ENCODE peak calls at places on chromosomes 11 and 22, in nine cellular contexts. P is left ventricle myocardium inferior, E is dorsolateral prefrontal cortex, T is GM12865, D is lower leg skin, U is OCI-LY7, X is fibroblast of the aortic adventitia, G is heart right ventricle, O is hepatocyte. R is an unnamed sample.
A peak's percentile ranks its signal among the peaks of the same experiment; 100 is the strongest.

GRCh38 chr11:36383200-36383599 is 87.1 kb downstream of the PRR5L start:
- DNase-seq in E (no peak), D (no peak), U (no peak), G (no peak), X (no peak), P (no peak), T (no peak), O (no peak), R (no peak)

GRCh38 chr11:118462178-118462577 is 25.9 kb downstream of the KMT2A start:
- DNase-seq in T (no peak), G (no peak), O (no peak), E (no peak), P (no peak), U (no peak), D (no peak), X (no peak), R (no peak)

GRCh38 chr11:12150831-12151382 is 40.5 kb downstream of the MICAL2 start:
- DNase-seq in U (no peak), E (no peak), X (peak; percentile 38), T (no peak), O (peak; percentile 53), G (no peak), P (no peak), D (no peak), R (peak; percentile 46)

GRCh38 chr11:67400251-67400941 is 1.3 kb downstream of the PPP1CA start:
- DNase-seq in D (no peak), E (no peak), P (no peak), O (no peak), G (no peak), T (no peak), U (no peak), X (peak; percentile 45), R (no peak)

GRCh38 chr11:114367244-114367957 is 32.9 kb downstream of the C11orf71 start:
- DNase-seq in T (no peak), G (no peak), U (no peak), D (no peak), E (no peak), P (no peak), O (no peak), X (no peak), R (peak; percentile 32)

GRCh38 chr11:74018331-74019005 is 9.6 kb upstream of the UCP3 start:
- DNase-seq in D (peak; percentile 83), E (peak; percentile 55), P (peak; percentile 93), U (no peak), G (peak; percentile 93), T (no peak), O (peak; percentile 84), X (peak; percentile 91), R (peak; percentile 98)

GRCh38 chr11:9169595-9170295 is 78.3 kb upstream of the SCUBE2 start:
- DNase-seq in T (peak; percentile 11), D (no peak), U (no peak), P (no peak), O (no peak), X (no peak), G (no peak), E (no peak), R (no peak)

GRCh38 chr22:33438273-33438672 is 380.1 kb upstream of the SYN3 start:
- DNase-seq in U (no peak), D (no peak), X (peak; percentile 89), E (peak; percentile 50), T (peak; percentile 27), P (no peak), G (no peak), O (peak; percentile 32), R (peak; percentile 94)

GRCh38 chr11:44849922-44850321 is 100.8 kb downstream of the TP53I11 start:
- DNase-seq in E (no peak), U (no peak), T (no peak), X (no peak), P (no peak), D (no peak), O (no peak), G (peak; percentile 35), R (no peak)

GRCh38 chr11:21037836-21038235 is 368.4 kb downstream of the NELL1 start:
- DNase-seq in D (no peak), E (no peak), T (no peak), U (no peak), X (no peak), G (no peak), P (no peak), O (no peak), R (no peak)

GRCh38 chr11:33043221-33043833 is 4.0 kb downstream of the TCP11L1 start:
- DNase-seq in G (no peak), D (no peak), O (no peak), P (no peak), X (no peak), U (no peak), T (no peak), E (no peak), R (no peak)

GRCh38 chr11:15396778-15397177 is 282.1 kb downstream of the INSC start:
- DNase-seq in P (no peak), G (no peak), T (no peak), X (no peak), U (no peak), E (no peak), O (no peak), D (no peak), R (no peak)

GRCh38 chr11:69494851-69495250 is 13.4 kb downstream of the LINC01488 start:
- DNase-seq in U (no peak), P (peak; percentile 11), X (no peak), O (no peak), D (no peak), G (no peak), T (no peak), E (no peak), R (no peak)

GRCh38 chr11:1105183-1105565 is 30.5 kb downstream of the MUC2 start:
- DNase-seq in X (no peak), D (no peak), T (no peak), U (no peak), O (no peak), P (no peak), E (no peak), G (no peak), R (no peak)

GRCh38 chr11:133982901-133983300 is 26.1 kb upstream of the IGSF9B start:
- DNase-seq in D (no peak), T (no peak), G (no peak), U (no peak), O (no peak), E (no peak), P (no peak), X (no peak), R (no peak)

GRCh38 chr11:46663277-46663940 is 37.0 kb downstream of the ARHGAP1 start:
- DNase-seq in E (no peak), G (no peak), O (no peak), X (peak; percentile 30), U (no peak), T (no peak), D (no peak), P (no peak), R (no peak)

DNA sequence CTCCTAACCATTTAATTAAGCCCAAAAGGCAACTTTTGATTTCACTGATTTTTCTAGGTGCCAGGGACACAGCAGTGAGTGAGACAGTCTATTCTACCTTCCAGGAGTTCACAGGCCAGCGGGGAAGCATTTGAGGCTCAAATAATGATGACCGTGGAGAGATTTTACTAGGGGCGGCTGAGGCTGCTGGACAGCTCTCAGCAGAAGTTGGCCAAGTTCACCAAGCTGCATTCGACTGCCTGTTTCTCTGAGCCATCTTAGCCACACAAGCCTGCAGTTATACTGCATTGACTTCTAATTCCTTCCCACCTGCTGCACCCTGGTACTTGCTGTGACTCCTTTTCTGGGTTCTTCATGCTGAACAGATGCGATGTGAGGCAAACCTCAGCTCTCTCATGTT is 168.9 kb upstream of the TBCEL start:
- DNase-seq in D (no peak), T (no peak), U (no peak), P (no peak), O (no peak), X (peak; percentile 6), G (no peak), E (no peak), R (no peak)
- TF ChIP-seq CTCF in D (no peak), T (no peak), U (no peak), P (no peak), O (no peak), X (no peak), G (no peak), E (no peak), R (no peak)

DNA sequence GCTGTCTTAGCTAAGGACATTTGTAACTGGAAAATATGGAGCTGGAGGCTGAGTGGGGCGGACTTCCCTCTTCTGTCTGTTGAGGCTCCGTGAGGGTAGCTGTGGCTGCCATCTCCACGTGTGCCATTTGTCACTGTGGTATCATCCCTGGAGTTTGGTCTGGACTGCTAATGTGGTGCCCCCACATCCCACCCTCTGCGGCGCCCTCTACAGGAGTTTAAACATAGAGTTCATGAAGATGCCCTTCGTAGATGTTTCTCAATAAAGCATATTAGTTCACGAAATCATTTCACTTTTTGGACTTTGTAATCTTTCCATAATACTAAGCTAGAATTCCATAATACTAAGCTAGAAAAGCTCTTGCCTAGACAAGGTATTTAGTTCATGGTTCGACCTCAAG is 52.4 kb downstream of the TECTA start:
- DNase-seq in T (no peak), U (no peak), O (no peak), P (no peak), D (no peak), X (no peak), G (no peak), E (no peak), R (no peak)
- TF ChIP-seq CTCF in T (no peak), U (peak; percentile 60), O (no peak), P (no peak), D (no peak), X (no peak), G (no peak), E (no peak), R (no peak)

DNA sequence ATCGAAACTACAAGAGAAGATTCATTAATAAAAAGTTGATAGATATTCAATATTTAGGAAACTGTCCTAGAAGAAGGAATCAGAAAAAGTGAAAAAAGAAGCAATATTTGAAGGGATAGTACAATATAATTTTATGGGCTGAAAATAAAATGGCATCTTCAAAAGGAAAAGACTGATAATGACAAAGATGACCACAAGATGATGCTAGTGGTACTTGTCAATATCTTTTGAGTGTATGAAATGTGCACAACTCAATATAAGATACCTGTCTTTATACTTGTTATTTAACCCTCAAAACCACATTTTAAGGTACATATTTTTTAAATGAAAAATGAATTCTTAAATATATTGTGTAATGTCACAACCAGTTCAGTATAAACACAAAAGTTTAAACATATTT is 1059.6 kb upstream of the RAG2 start:
- DNase-seq in E (no peak), D (no peak), U (no peak), X (peak; percentile 36), G (no peak), O (no peak), T (no peak), P (no peak), R (peak; percentile 65)
- TF ChIP-seq CTCF in E (no peak), D (no peak), U (peak; percentile 24), X (peak; percentile 51), G (no peak), O (peak; percentile 38), T (no peak), P (no peak), R (peak; percentile 61)

GRCh38 chr11:103051158-103051801 is 40.7 kb downstream of the DCUN1D5 start:
- DNase-seq in G (no peak), U (no peak), E (no peak), P (no peak), O (no peak), D (no peak), T (no peak), X (no peak), R (no peak)

GRCh38 chr11:103051986-103052385 is 40.0 kb downstream of the DCUN1D5 start:
- DNase-seq in O (no peak), U (no peak), G (no peak), P (no peak), T (no peak), E (no peak), D (no peak), X (no peak), R (no peak)

GRCh38 chr11:103053997-103054396 is 38.0 kb downstream of the DCUN1D5 start:
- DNase-seq in E (no peak), T (no peak), O (no peak), G (no peak), P (no peak), D (no peak), X (no peak), U (no peak), R (no peak)

GRCh38 chr11:103055174-103055890 is 36.6 kb downstream of the DCUN1D5 start:
- DNase-seq in G (no peak), X (peak; percentile 74), O (peak; percentile 66), D (no peak), U (peak; percentile 54), P (no peak), E (no peak), T (peak; percentile 30), R (peak; percentile 63)
- TF ChIP-seq CTCF in G (peak; percentile 61), X (peak; percentile 62), O (peak; percentile 80), D (no peak), U (peak; percentile 85), P (peak; percentile 72), E (peak; percentile 71), T (peak; percentile 40), R (peak; percentile 51)